ENCODE peak calls at places on chromosome 5, in nine cellular contexts. M is fibroblast of lung; D is kidney; J is CD4-positive, alpha-beta memory T cell; T is transverse colon; S is right atrium auricular region; A is CD8-positive, alpha-beta memory T cell; L is heart left ventricle; P is GM23248. Q is an unnamed sample. For H3K4me1, the result is how much of the 10 kb centered on the place peaks cover.

GRCh38 chr5:159582756-159583523 is 252.7 kb upstream of the IL12B start:
- DNase-seq in M (peak), D (no peak), J (no peak), T (no peak), S (no peak), A (no peak), L (no peak), P (peak), Q (no peak)

GRCh38 chr5:128632264-128632663 is 94.2 kb upstream of the FBN2 start:
- DNase-seq in M (no peak), D (no peak), J (no peak), T (no peak), S (no peak), A (no peak), L (no peak), P (no peak), Q (no peak)

GRCh38 chr5:177116631-177117373 is 16.8 kb upstream of the NSD1 start:
- DNase-seq in M (peak), D (peak), J (peak), T (peak), S (peak), A (peak), L (peak), P (peak), Q (peak)

GRCh38 chr5:158060216-158060615 is 201.3 kb upstream of the CLINT1 start:
- DNase-seq in M (no peak), D (no peak), J (no peak), T (no peak), S (no peak), A (no peak), L (no peak), P (no peak), Q (no peak)

GRCh38 chr5:176664886-176665285 is 17.6 kb downstream of the TSPAN17 start:
- DNase-seq in M (no peak), D (peak), J (no peak), T (no peak), S (no peak), A (no peak), L (no peak), P (no peak), Q (no peak)

GRCh38 chr5:65186646-65187227 is 295.0 kb downstream of the ADAMTS6 start:
- DNase-seq in M (peak), D (no peak), J (no peak), T (no peak), S (no peak), A (no peak), L (no peak), P (no peak), Q (no peak)

GRCh38 chr5:74200560-74200959 is 440.0 kb downstream of the ENC1 start:
- DNase-seq in M (no peak), D (no peak), J (no peak), T (no peak), S (no peak), A (no peak), L (no peak), P (no peak), Q (no peak)

GRCh38 chr5:416636-416960 is 26.4 kb upstream of the EXOC3 start:
- DNase-seq in M (no peak), D (no peak), J (no peak), T (no peak), S (no peak), A (no peak), L (no peak), P (no peak), Q (no peak)

GRCh38 chr5:103402861-103403260 is 144.3 kb downstream of the MACIR start:
- DNase-seq in M (no peak), D (no peak), J (no peak), T (no peak), S (no peak), A (no peak), L (no peak), P (no peak), Q (no peak)

GRCh38 chr5:69467442-69468225 is 25.0 kb upstream of the OCLN start:
- DNase-seq in M (no peak), D (no peak), J (no peak), T (no peak), S (no peak), A (no peak), L (no peak), P (no peak), Q (no peak)

GRCh38 chr5:84494453-84494852 is 109.8 kb upstream of the EDIL3 start:
- DNase-seq in M (peak), D (no peak), J (no peak), T (no peak), S (no peak), A (no peak), L (no peak), P (peak), Q (no peak)

GRCh38 chr5:180790524-180790923 is 12.1 kb downstream of the MGAT1 start:
- DNase-seq in M (no peak), D (no peak), J (no peak), T (no peak), S (no peak), A (no peak), L (no peak), P (no peak), Q (no peak)

GRCh38 chr5:141825836-141826560 is 52.2 kb downstream of the PCDH1 start:
- DNase-seq in M (no peak), D (no peak), J (no peak), T (no peak), S (no peak), A (no peak), L (no peak), P (peak), Q (no peak)
- H3K4me3 ChIP-seq in M (no peak), D (no peak), J (no peak), T (no peak), S (no peak), A (no peak), L (no peak), P (no peak), Q (no peak)

DNA sequence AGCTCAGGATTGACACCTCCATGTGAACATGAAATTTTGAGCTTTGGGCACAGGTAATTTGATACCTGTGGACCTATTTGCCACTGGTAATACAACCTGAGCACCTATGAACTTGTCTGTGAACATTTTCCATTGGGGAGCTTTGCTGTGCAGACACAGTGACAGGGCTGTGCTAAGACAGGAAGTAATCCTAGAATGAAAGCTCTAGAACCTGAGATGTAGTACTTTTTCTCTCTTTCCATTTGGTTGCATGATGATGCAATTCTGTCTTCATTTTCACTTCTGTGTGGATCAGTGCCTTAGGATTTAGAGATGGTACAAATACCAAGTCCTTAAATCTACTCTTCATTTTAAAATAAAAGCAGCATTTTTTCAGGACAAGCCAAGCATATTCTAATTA is 216.9 kb downstream of the NR3C1 start:
- DNase-seq in M (no peak), D (no peak), J (no peak), T (no peak), S (no peak), A (no peak), L (no peak), P (no peak), Q (no peak)
- H3K4me1 ChIP-seq in M (under half), D (under half), J (under half), T (under half), S (under half), A (under half), L (under half), P (under half), Q (under half)

GRCh38 chr5:6187501-6187900 is 190.8 kb downstream of the MED10 start:
- DNase-seq in M (no peak), D (no peak), J (no peak), T (no peak), S (peak), A (no peak), L (no peak), P (no peak), Q (no peak)

GRCh38 chr5:6188344-6188743 is 190.0 kb downstream of the MED10 start:
- DNase-seq in M (no peak), D (no peak), J (no peak), T (no peak), S (peak), A (no peak), L (no peak), P (no peak), Q (no peak)

GRCh38 chr5:6183391-6184390 is 194.7 kb downstream of the MED10 start:
- DNase-seq in M (no peak), D (no peak), J (no peak), T (no peak), S (no peak), A (no peak), L (no peak), P (no peak), Q (no peak)

GRCh38 chr5:6184481-6184880 is 193.9 kb downstream of the MED10 start:
- DNase-seq in M (no peak), D (no peak), J (no peak), T (no peak), S (no peak), A (no peak), L (no peak), P (no peak), Q (no peak)

DNA sequence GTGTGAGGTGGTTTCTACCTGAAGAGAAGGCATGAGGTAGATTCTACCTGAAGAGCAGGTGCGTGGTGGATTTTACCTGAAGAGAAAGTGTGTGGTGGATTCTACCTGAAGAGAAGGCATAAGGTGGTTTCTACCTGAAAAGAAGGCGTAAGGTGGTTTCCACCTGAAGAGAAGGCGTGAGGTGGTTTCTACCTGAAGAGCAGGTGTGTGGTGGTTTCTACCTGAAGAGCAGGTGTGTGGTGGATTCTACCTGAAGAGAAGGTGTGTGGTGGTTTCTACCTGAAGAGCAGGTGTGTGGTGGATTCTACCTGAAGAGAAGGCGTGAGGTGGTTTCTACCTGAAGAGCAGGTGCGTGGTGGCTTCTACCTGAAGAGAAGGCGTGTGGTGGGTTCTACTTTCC is 192.8 kb downstream of the MED10 start:
- DNase-seq in M (no peak), D (no peak), J (no peak), T (no peak), S (no peak), A (no peak), L (no peak), P (no peak), Q (no peak)
- H3K27ac ChIP-seq in M (no peak), D (no peak), J (no peak), T (no peak), S (no peak), A (no peak), L (no peak), P (no peak), Q (no peak)

GRCh38 chr5:1887400-1888360 is 5.0 kb upstream of the IRX4 start:
- DNase-seq in M (no peak), D (peak), J (no peak), T (no peak), S (no peak), A (peak), L (no peak), P (no peak), Q (no peak)

GRCh38 chr5:1884638-1885475 is 2.1 kb upstream of the IRX4 start:
- DNase-seq in M (no peak), D (peak), J (no peak), T (no peak), S (no peak), A (no peak), L (no peak), P (no peak), Q (no peak)

GRCh38 chr5:1885476-1885755 is 2.7 kb upstream of the IRX4 start:
- DNase-seq in M (no peak), D (peak), J (no peak), T (no peak), S (no peak), A (no peak), L (no peak), P (no peak), Q (no peak)

GRCh38 chr5:1886634-1887399 is 4.1 kb upstream of the IRX4 start:
- DNase-seq in M (no peak), D (peak), J (no peak), T (no peak), S (no peak), A (peak), L (no peak), P (no peak), Q (no peak)

DNA sequence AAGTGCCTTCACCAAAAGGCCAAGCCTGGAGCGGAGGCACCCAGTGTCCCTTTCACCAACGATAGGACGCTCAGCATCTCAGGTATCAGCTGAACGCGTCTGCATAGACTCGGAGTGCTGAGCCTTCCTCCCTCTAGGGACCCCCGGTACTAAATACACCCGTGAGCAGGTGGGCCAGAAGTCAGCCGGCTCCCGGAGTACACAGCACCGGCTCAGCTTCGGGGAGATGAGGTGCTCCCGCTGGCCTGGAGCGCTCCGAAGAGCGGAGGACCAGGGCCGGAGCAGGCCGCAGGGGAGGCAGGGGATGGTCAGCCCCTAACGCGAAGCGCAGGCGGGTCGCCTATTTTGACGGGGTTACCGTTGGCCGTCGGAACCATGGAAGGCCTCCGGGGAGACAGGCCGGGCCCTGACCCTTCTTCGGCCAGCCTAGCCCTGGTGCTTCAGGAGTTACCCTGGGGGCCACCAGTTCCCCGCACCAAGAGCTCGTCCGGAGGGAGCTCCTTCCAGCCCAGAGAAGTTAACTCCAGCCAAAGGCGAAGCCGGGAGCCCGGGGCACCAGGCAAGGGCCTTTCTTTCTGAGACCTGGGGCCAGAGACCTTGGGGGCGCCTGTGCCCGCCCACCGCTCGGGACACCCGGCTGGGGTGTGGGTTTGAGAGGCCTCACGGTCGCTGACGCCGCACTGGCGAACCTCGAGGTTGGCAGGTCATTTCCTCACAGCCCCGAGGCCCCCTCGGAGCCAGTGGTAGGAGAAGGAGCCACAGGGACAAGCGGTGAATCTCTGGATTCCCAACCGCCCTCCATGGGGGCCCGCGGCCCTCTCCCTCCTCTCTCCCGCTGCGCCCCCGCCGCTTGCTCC is 3.3 kb upstream of the IRX4 start:
- DNase-seq in M (no peak), D (peak), J (no peak), T (no peak), S (no peak), A (peak), L (no peak), P (no peak), Q (no peak)
- H3K4me3 ChIP-seq in M (no peak), D (no peak), J (no peak), T (no peak), S (no peak), A (no peak), L (peak), P (no peak), Q (no peak)

DNA sequence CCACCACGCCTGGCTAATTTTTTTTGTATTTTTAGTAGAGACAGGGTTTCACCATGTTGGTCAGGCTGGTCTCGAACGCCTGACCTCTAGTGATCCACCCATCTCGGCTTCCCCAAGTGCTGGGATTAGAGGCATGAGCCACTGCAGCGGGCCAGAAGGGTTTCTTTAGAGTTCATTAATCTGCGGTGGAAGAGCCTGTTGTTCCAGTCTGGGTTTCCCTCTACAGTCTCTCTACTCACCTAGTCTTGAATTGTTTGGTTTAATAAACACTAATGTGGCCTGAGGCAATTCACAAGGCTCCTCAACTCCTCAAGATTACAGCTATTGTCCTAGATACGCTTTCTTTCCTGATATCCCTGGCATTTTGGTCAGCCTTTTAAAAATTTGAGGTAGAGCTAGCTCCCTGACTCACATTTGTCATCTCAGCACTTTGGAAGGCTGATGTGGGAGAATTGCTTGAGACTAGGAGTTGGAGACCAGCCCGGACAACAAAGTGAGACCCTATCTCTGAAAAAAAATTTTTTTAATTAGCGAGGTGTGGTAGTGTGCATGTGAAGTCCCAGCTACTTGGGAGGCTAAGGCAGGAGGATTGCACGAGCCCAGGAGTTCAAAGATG is 4.6 kb upstream of the SAR1B start:
- DNase-seq in M (no peak), D (no peak), J (no peak), T (no peak), S (no peak), A (no peak), L (no peak), P (no peak), Q (no peak)
- H3K4me1 ChIP-seq in M (under half), D (under half), J (under half), T (under half), S (under half), A (under half), L (under half), P (under half), Q (under half)

DNA sequence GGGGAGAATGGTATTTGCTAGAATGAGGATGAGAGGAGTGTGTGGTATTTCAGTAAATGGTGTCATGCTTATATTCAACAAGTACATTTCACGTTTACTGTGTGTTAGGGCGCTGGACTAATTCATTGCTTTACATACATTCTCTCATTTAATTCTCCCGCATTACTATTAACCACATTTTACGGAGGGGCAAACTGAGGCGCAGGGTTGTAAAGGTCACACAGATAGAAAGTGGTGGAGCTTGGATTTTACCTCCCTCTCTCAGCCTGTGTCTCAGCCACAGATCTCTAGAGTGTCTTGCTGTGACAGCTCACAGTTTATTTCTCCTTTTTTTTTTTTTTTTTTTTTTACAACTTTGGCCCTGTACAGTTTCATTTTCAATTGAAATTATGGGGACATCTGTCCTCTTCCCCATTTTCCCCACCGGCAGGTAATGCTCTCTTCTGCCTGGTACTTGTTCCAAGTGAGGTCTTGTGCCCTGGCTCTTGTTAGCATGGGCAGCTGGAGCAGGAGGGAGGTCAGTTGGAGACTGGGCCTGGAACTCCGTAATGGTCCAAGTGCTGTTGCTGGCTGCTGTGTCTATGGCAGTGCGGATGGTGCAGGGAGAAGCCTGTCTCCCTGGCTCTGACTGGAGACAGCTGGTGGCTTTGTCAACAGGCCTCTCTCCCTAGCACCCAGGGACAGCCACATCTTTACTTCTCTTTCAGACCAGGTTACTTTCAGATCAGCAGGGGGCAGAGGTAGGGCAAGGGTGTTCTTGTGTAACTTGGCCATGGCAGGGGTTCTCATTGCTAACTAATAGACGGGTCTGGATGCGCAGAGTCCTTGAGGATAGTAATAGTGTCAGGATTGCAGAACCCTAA is 20.5 kb upstream of the NDST1 start:
- DNase-seq in M (no peak), D (no peak), J (no peak), T (peak), S (no peak), A (no peak), L (no peak), P (peak), Q (no peak)
- H3K27ac ChIP-seq in M (peak), D (peak), J (no peak), T (peak), S (peak), A (peak), L (peak), P (peak), Q (peak)

Q was measured in upper lobe of right lung.